ENCODE peak calls at places on chromosome 21, in four cellular contexts. One of them, this sample, is unnamed.

GRCh38 chr21:42310411-42311001 is 4.7 kb downstream of the TFF3 start:
- DNase-seq in SK-N-SH: no peak
- DNase-seq in stomach: no peak
- DNase-seq in H1: no peak
- DNase-seq in this sample: no peak

GRCh38 chr21:41840880-41841279 is 38.3 kb downstream of the PRDM15 start:
- DNase-seq in stomach: no peak
- DNase-seq in SK-N-SH: no peak
- DNase-seq in H1: no peak
- DNase-seq in this sample: no peak

GRCh38 chr21:25496825-25497482 is 110.3 kb downstream of the MRPL39 start:
- DNase-seq in SK-N-SH: no peak
- DNase-seq in H1: no peak
- DNase-seq in stomach: no peak
- DNase-seq in this sample: no peak

GRCh38 chr21:33380483-33380998 is 22.7 kb upstream of the IFNGR2 start:
- DNase-seq in stomach: peak; percentile 86
- DNase-seq in H1: no peak
- DNase-seq in SK-N-SH: no peak
- DNase-seq in this sample: no peak

GRCh38 chr21:28160378-28160777 is 832.3 kb downstream of the LTN1 start:
- DNase-seq in SK-N-SH: no peak
- DNase-seq in stomach: no peak
- DNase-seq in H1: no peak
- DNase-seq in this sample: no peak

GRCh38 chr21:46286668-46286982 is 483 bp downstream of the YBEY start:
- DNase-seq in H1: no peak
- DNase-seq in stomach: no peak
- DNase-seq in SK-N-SH: no peak
- DNase-seq in this sample: no peak

GRCh38 chr21:21464691-21465090 is 466.5 kb downstream of the NCAM2 start:
- DNase-seq in SK-N-SH: no peak
- DNase-seq in stomach: no peak
- DNase-seq in H1: no peak
- DNase-seq in this sample: no peak

GRCh38 chr21:46122758-46123683 is 25.1 kb downstream of the COL6A2 start:
- DNase-seq in H1: no peak
- DNase-seq in SK-N-SH: peak; percentile 21
- DNase-seq in stomach: no peak
- DNase-seq in this sample: no peak

GRCh38 chr21:26089730-26090129 is 80.8 kb downstream of the APP start:
- DNase-seq in SK-N-SH: no peak
- DNase-seq in H1: no peak
- DNase-seq in stomach: no peak
- DNase-seq in this sample: no peak

GRCh38 chr21:16079830-16080229 is 350.0 kb downstream of the USP25 start:
- DNase-seq in SK-N-SH: no peak
- DNase-seq in H1: no peak
- DNase-seq in stomach: no peak
- DNase-seq in this sample: no peak
- TF ChIP-seq POLR2AphosphoS5 in SK-N-SH: no peak
- TF ChIP-seq POLR2AphosphoS5 in H1: no peak
- TF ChIP-seq POLR2AphosphoS5 in stomach: no peak
- TF ChIP-seq POLR2AphosphoS5 in this sample: no peak

DNA sequence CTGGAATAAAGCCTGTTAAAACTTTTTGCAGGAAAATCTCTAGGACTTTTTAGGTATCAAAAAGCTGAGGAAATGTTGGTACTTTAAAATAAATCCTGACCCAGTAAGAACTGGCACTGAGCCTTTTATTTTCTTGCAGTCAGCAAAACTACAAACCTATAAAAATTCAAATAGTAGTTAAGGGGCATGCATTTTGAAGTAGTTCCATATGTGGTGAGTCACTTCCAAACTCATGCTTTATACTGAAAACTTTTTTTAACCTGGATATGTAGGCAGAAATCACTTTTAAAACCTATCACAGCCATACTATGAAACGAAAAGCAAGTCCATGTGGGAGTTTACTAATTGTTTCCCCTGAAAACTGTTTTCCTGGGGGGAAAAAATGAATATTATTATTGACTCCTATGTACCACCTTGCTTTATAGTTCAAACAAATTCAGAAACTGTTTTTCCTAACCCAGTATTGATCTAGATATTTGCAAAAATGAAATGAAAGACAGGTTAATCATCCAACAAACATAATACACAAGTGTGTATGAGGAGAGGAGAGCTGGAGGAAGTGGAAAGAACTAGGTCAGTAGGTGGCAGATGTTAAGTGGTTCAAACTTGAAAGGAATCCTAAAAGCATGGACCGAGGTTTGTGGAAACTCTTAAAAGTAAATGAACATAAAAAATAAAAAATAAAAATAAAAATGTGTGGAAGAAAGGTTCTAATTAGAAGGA is 30.5 kb downstream of the NRIP1 start:
- DNase-seq in stomach: no peak
- DNase-seq in H1: no peak
- DNase-seq in SK-N-SH: no peak
- DNase-seq in this sample: no peak
- H3K4me3 ChIP-seq in stomach: no peak overlapping the region
- H3K4me3 ChIP-seq in H1: no peak overlapping the region
- H3K4me3 ChIP-seq in SK-N-SH: no peak overlapping the region
- H3K4me3 ChIP-seq in this sample: no peak overlapping the region

DNA sequence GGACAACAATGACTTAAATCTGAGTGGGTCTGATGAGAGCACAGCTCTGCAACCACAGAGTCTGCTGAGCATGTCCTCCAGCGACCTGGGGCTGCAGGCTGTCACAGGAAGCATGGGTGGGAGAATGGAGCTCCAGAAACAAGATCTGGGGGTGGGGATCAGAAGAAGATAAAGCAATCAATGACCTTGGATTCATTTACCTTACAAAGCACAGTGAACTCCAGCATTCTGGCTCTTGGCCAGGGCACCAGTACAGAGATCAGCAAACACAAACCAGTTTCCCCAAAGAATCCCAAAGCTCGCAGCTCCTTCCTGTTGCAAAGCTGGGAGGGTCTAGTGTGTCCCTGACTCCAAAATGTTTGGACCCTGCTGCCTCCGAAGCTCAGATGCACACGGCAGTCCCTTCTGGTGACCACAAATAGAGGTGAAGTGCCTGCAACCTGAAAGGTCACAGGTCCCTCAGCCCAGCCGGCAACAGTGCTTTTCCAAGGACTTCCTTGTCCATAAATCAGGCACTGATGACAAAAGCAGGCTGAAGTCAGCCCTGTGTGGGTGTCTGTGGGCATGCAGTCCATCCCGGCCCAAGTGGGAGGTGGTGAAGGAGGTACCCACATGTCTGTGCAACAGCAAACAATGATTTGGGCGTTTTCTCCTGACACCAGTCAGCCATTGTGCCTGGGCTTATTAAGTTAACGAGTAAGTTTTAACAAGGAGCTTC is 76.1 kb downstream of the SH3BGR start:
- DNase-seq in stomach: peak; percentile 74
- DNase-seq in H1: no peak
- DNase-seq in SK-N-SH: no peak
- DNase-seq in this sample: no peak
- H3K27ac ChIP-seq in stomach: peak overlapping the region; percentile 46
- H3K27ac ChIP-seq in H1: no peak overlapping the region
- H3K27ac ChIP-seq in SK-N-SH: no peak overlapping the region
- H3K27ac ChIP-seq in this sample: no peak overlapping the region

GRCh38 chr21:40177979-40178378 is 310.7 kb downstream of the PCP4 start:
- DNase-seq in SK-N-SH: no peak
- DNase-seq in stomach: no peak
- DNase-seq in H1: no peak
- DNase-seq in this sample: no peak

GRCh38 chr21:40179167-40179566 is 311.9 kb downstream of the PCP4 start:
- DNase-seq in H1: no peak
- DNase-seq in stomach: no peak
- DNase-seq in SK-N-SH: no peak
- DNase-seq in this sample: no peak

GRCh38 chr21:40178726-40179125 is 311.5 kb downstream of the PCP4 start:
- DNase-seq in SK-N-SH: no peak
- DNase-seq in stomach: no peak
- DNase-seq in H1: no peak
- DNase-seq in this sample: no peak

GRCh38 chr21:40173833-40174232 is 306.6 kb downstream of the PCP4 start:
- DNase-seq in H1: no peak
- DNase-seq in SK-N-SH: no peak
- DNase-seq in stomach: no peak
- DNase-seq in this sample: no peak

DNA sequence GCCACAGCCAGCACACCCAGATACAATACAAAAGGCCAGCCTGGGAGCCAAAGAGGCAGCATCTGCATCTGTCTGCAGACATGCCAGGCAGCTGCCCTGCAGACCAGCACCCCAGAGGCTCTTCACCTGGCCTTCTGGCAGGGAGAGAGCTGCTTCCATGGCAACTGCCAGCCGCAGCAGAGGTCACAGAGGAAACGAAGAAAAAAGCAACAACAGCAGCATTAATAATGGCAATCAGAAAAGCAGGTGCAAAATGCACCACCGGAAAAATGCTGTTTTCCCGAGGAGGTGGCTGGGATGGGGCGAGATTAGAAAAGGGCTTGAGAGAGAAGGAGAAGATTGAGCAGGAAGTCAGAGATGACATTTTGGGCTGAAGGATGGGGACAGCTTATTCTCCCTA is 309.5 kb downstream of the PCP4 start:
- DNase-seq in SK-N-SH: peak; percentile 85
- DNase-seq in stomach: no peak
- DNase-seq in H1: no peak
- DNase-seq in this sample: no peak
- TF ChIP-seq POLR2AphosphoS5 in SK-N-SH: no peak
- TF ChIP-seq POLR2AphosphoS5 in stomach: no peak
- TF ChIP-seq POLR2AphosphoS5 in H1: no peak
- TF ChIP-seq POLR2AphosphoS5 in this sample: no peak

DNA sequence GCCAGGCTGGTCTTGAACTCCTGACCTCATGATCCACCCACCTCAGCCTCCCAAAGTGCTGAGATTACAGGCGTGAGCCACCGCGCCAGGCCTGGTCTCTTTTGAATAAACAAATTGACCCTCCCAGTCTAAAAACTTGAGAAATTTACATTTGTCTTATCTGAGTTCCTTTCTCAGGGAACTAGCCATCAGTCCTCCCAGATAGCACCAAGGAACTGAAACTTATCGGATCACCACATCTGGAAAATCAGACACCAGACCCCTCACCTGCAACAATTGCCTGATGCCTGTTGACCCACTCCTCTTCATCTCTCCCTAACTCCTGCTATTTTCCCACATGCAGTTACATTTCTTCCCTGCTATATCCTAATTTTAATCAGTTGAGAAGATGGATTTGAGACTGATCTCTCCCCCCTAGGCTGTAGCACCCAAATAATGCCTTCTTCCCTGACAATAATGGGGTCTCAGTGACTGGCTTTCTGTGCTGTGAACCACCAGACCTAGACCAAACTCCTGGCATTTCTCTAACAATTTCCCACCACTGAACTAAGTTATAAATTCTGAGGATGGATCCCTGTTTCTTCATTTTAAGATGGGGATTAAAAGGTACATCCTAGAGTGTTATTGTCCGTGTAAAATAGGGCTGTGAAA is 951 bp upstream of the CBR1 start:
- DNase-seq in H1: no peak
- DNase-seq in stomach: no peak
- DNase-seq in SK-N-SH: no peak
- DNase-seq in this sample: no peak
- H3K4me3 ChIP-seq in H1: peak overlapping the region; percentile 63
- H3K4me3 ChIP-seq in stomach: no peak overlapping the region
- H3K4me3 ChIP-seq in SK-N-SH: no peak overlapping the region
- H3K4me3 ChIP-seq in this sample: peak overlapping the region; percentile 92

GRCh38 chr21:37220433-37220980 is 46.6 kb downstream of the VPS26C start:
- DNase-seq in stomach: no peak
- DNase-seq in H1: no peak
- DNase-seq in SK-N-SH: peak; percentile 82
- DNase-seq in this sample: no peak
- H3K27ac ChIP-seq in stomach: peak overlapping the region; percentile 50
- H3K27ac ChIP-seq in H1: no peak overlapping the region
- H3K27ac ChIP-seq in SK-N-SH: peak overlapping the region; percentile 74
- H3K27ac ChIP-seq in this sample: peak overlapping the region; percentile 91

GRCh38 chr21:44331209-44331608 is 8.0 kb downstream of the CFAP410 start:
- DNase-seq in stomach: no peak
- DNase-seq in H1: no peak
- DNase-seq in SK-N-SH: no peak
- DNase-seq in this sample: no peak
- TF ChIP-seq POLR2AphosphoS5 in stomach: no peak
- TF ChIP-seq POLR2AphosphoS5 in H1: no peak
- TF ChIP-seq POLR2AphosphoS5 in SK-N-SH: no peak
- TF ChIP-seq POLR2AphosphoS5 in this sample: no peak

DNA sequence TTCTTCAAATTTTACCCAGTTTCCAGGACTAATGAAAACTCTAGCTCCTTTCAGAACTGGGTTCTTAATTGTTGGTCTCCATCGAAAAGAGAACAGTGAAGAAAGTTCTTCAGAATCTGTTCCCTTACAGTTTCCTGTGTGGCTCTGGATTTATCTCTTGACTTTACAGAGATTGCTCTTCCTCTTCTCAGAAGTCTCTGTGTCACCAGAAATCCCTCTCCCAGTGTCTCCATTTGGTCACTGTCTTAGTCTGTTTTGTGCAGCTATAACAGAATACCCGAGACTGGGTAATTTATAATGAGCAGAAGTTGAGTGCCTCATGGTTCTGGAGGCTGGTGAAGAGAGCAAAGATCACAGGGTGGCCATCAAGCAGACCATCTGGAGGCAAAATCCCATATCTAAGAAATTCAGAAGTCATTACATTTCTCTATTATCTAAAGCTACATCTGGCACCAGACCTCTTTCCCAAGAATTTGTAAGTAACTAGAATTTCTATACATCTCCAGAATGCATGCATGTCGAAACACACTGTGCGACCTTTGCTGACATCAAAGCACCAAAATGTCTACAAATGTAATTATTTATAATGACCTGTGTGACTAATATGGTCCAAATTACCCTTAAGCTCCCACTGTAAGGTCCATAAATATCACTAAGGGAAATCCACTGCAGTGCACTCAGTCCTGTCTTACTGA is 65.4 kb upstream of the KRTAP19-8 start:
- DNase-seq in SK-N-SH: no peak
- DNase-seq in H1: no peak
- DNase-seq in stomach: no peak
- DNase-seq in this sample: no peak
- H3K4me3 ChIP-seq in SK-N-SH: no peak overlapping the region
- H3K4me3 ChIP-seq in H1: no peak overlapping the region
- H3K4me3 ChIP-seq in stomach: no peak overlapping the region
- H3K4me3 ChIP-seq in this sample: no peak overlapping the region